ENCODE peak calls at places on chromosomes 1 and 21, in seven cellular contexts. One of them, this sample, is unnamed.

GRCh38 chr1:3470650-3471355 is 16.3 kb downstream of the ARHGEF16 start:
- DNase-seq in GM12878: no peak
- DNase-seq in SK-N-SH: no peak
- DNase-seq in GM23338: no peak
- DNase-seq in HL-60: no peak
- DNase-seq in HCT116: no peak
- DNase-seq in K562: no peak
- DNase-seq in this sample: no peak

GRCh38 chr1:53890522-53890941 is 935 bp upstream of the YIPF1 start:
- DNase-seq in GM23338: no peak
- DNase-seq in HL-60: no peak
- DNase-seq in GM12878: no peak
- DNase-seq in SK-N-SH: no peak
- DNase-seq in HCT116: no peak
- DNase-seq in K562: no peak
- DNase-seq in this sample: no peak

GRCh38 chr1:18045206-18045605 is 62.4 kb upstream of the IGSF21 start:
- DNase-seq in HL-60: no peak
- DNase-seq in GM23338: peak
- DNase-seq in GM12878: no peak
- DNase-seq in SK-N-SH: no peak
- DNase-seq in HCT116: no peak
- DNase-seq in K562: no peak
- DNase-seq in this sample: no peak

GRCh38 chr1:226632922-226633351 is 84.4 kb downstream of the STUM start:
- DNase-seq in GM23338: no peak
- DNase-seq in K562: no peak
- DNase-seq in HL-60: no peak
- DNase-seq in SK-N-SH: no peak
- DNase-seq in HCT116: no peak
- DNase-seq in GM12878: no peak
- DNase-seq in this sample: no peak

GRCh38 chr21:35779690-35780570 is 280.4 kb downstream of the SETD4 start:
- DNase-seq in SK-N-SH: no peak
- DNase-seq in K562: no peak
- DNase-seq in GM23338: no peak
- DNase-seq in GM12878: no peak
- DNase-seq in HCT116: no peak
- DNase-seq in HL-60: no peak
- DNase-seq in this sample: no peak

GRCh38 chr21:35850542-35851103 is 209.7 kb downstream of the SETD4 start:
- DNase-seq in HCT116: no peak
- DNase-seq in SK-N-SH: no peak
- DNase-seq in GM23338: no peak
- DNase-seq in K562: no peak
- DNase-seq in HL-60: no peak
- DNase-seq in GM12878: no peak
- DNase-seq in this sample: no peak

GRCh38 chr1:228989992-228990827 is 254.9 kb downstream of the RHOU start:
- DNase-seq in HCT116: no peak
- DNase-seq in GM12878: no peak
- DNase-seq in SK-N-SH: peak
- DNase-seq in K562: no peak
- DNase-seq in GM23338: no peak
- DNase-seq in HL-60: peak
- DNase-seq in this sample: no peak

GRCh38 chr21:42269382-42269781 is 45.8 kb downstream of the TFF3 start:
- DNase-seq in HCT116: no peak
- DNase-seq in K562: no peak
- DNase-seq in GM12878: no peak
- DNase-seq in GM23338: no peak
- DNase-seq in HL-60: no peak
- DNase-seq in SK-N-SH: no peak
- DNase-seq in this sample: no peak

GRCh38 chr21:43859747-43860214 is 5.2 kb upstream of the AGPAT3 start:
- DNase-seq in SK-N-SH: no peak
- DNase-seq in HCT116: no peak
- DNase-seq in GM23338: no peak
- DNase-seq in K562: peak
- DNase-seq in HL-60: no peak
- DNase-seq in GM12878: no peak
- DNase-seq in this sample: no peak

GRCh38 chr1:201113451-201114244 is 1.4 kb upstream of the CACNA1S start:
- DNase-seq in HL-60: no peak
- DNase-seq in GM12878: no peak
- DNase-seq in K562: no peak
- DNase-seq in GM23338: no peak
- DNase-seq in HCT116: no peak
- DNase-seq in SK-N-SH: no peak
- DNase-seq in this sample: no peak

GRCh38 chr1:111559736-111560279 is 56.4 kb upstream of the ADORA3 start:
- DNase-seq in K562: no peak
- DNase-seq in GM12878: no peak
- DNase-seq in HL-60: no peak
- DNase-seq in SK-N-SH: no peak
- DNase-seq in GM23338: no peak
- DNase-seq in HCT116: no peak
- DNase-seq in this sample: no peak

GRCh38 chr1:16351994-16352841 is at the start of gene FBXO42:
- DNase-seq in K562: peak
- DNase-seq in HCT116: peak
- DNase-seq in GM12878: peak
- DNase-seq in HL-60: peak
- DNase-seq in GM23338: peak
- DNase-seq in SK-N-SH: peak
- DNase-seq in this sample: no peak

GRCh38 chr1:32886828-32887414 is 630 bp downstream of the HPCA start:
- DNase-seq in HCT116: no peak
- DNase-seq in GM12878: no peak
- DNase-seq in HL-60: no peak
- DNase-seq in SK-N-SH: no peak
- DNase-seq in K562: no peak
- DNase-seq in GM23338: no peak
- DNase-seq in this sample: no peak

GRCh38 chr1:23578997-23579363 is 19.7 kb upstream of the ID3 start:
- DNase-seq in SK-N-SH: no peak
- DNase-seq in HCT116: no peak
- DNase-seq in HL-60: no peak
- DNase-seq in GM23338: no peak
- DNase-seq in GM12878: no peak
- DNase-seq in K562: no peak
- DNase-seq in this sample: no peak

GRCh38 chr1:231170875-231171274 is 9.0 kb downstream of the TRIM67 start:
- DNase-seq in HL-60: no peak
- DNase-seq in GM23338: peak
- DNase-seq in K562: peak
- DNase-seq in HCT116: no peak
- DNase-seq in GM12878: no peak
- DNase-seq in SK-N-SH: no peak
- DNase-seq in this sample: no peak

GRCh38 chr1:48676376-48676775 is 100.3 kb downstream of the BEND5 start:
- DNase-seq in K562: no peak
- DNase-seq in GM23338: no peak
- DNase-seq in HL-60: no peak
- DNase-seq in GM12878: no peak
- DNase-seq in SK-N-SH: no peak
- DNase-seq in HCT116: no peak
- DNase-seq in this sample: no peak

GRCh38 chr1:223010552-223011229 is 132.4 kb downstream of the TLR5 start:
- DNase-seq in K562: no peak
- DNase-seq in GM23338: peak
- DNase-seq in HL-60: no peak
- DNase-seq in HCT116: no peak
- DNase-seq in SK-N-SH: no peak
- DNase-seq in GM12878: no peak
- DNase-seq in this sample: no peak

GRCh38 chr1:147515046-147515869 is 26.0 kb upstream of the BCL9 start:
- DNase-seq in GM23338: peak
- DNase-seq in SK-N-SH: no peak
- DNase-seq in HL-60: no peak
- DNase-seq in HCT116: peak
- DNase-seq in GM12878: no peak
- DNase-seq in K562: no peak
- DNase-seq in this sample: no peak

GRCh38 chr1:2803086-2803930 is 1.8 kb upstream of the TTC34 start:
- DNase-seq in HL-60: no peak
- DNase-seq in GM12878: no peak
- DNase-seq in SK-N-SH: no peak
- DNase-seq in GM23338: no peak
- DNase-seq in K562: no peak
- DNase-seq in HCT116: no peak
- DNase-seq in this sample: no peak

GRCh38 chr1:66438062-66438970 is 95.6 kb upstream of the SGIP1 start:
- DNase-seq in K562: no peak
- DNase-seq in HL-60: no peak
- DNase-seq in GM23338: no peak
- DNase-seq in HCT116: no peak
- DNase-seq in GM12878: no peak
- DNase-seq in SK-N-SH: no peak
- DNase-seq in this sample: no peak

GRCh38 chr1:224528900-224529299 is 87.2 kb upstream of the CNIH3 start:
- DNase-seq in HL-60: no peak
- DNase-seq in GM23338: no peak
- DNase-seq in HCT116: no peak
- DNase-seq in GM12878: no peak
- DNase-seq in SK-N-SH: no peak
- DNase-seq in K562: peak
- DNase-seq in this sample: no peak

GRCh38 chr1:93804412-93804811 is 74.6 kb downstream of the DNTTIP2 start:
- DNase-seq in SK-N-SH: no peak
- DNase-seq in GM12878: no peak
- DNase-seq in HCT116: no peak
- DNase-seq in HL-60: no peak
- DNase-seq in GM23338: no peak
- DNase-seq in K562: no peak
- DNase-seq in this sample: no peak

GRCh38 chr1:179369751-179370341 is 4.1 kb downstream of the AXDND1 start:
- DNase-seq in HCT116: peak
- DNase-seq in SK-N-SH: peak
- DNase-seq in K562: peak
- DNase-seq in GM12878: peak
- DNase-seq in HL-60: peak
- DNase-seq in GM23338: peak
- DNase-seq in this sample: peak

GRCh38 chr1:9822897-9823692 is 670 bp downstream of the CLSTN1 start:
- DNase-seq in HL-60: peak
- DNase-seq in HCT116: no peak
- DNase-seq in SK-N-SH: no peak
- DNase-seq in K562: peak
- DNase-seq in GM12878: no peak
- DNase-seq in GM23338: peak
- DNase-seq in this sample: no peak

GRCh38 chr1:94334764-94335163 is 83.4 kb upstream of the ABCD3 start:
- DNase-seq in GM12878: no peak
- DNase-seq in GM23338: no peak
- DNase-seq in HL-60: no peak
- DNase-seq in K562: no peak
- DNase-seq in SK-N-SH: no peak
- DNase-seq in HCT116: no peak
- DNase-seq in this sample: no peak

DNA sequence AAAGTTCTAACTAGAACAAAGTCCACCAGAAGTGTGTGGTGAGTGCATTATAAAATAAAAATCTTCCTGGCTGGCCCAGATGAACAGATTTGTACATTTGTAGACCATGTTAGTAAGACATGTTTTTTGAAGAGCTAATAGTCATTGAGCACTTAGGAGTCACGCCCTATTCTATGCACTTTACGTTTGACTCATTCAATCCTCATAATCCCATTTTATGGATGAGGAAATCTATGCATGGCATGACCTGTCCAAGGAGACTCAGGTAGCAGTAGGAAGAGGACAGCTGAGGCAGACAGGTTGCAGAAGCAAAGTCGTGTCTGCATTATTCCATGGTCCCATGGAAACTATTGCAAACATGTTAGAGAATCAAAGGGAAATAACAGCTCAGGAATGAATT is 30.3 kb upstream of the LPAR3 start:
- DNase-seq in SK-N-SH: no peak
- DNase-seq in GM12878: no peak
- DNase-seq in HL-60: no peak
- DNase-seq in HCT116: no peak
- DNase-seq in K562: no peak
- DNase-seq in GM23338: no peak
- DNase-seq in this sample: no peak
- TF ChIP-seq REST in SK-N-SH: no peak
- TF ChIP-seq REST in GM12878: no peak
- TF ChIP-seq REST in HL-60: no peak
- TF ChIP-seq REST in HCT116: no peak
- TF ChIP-seq REST in K562: no peak
- TF ChIP-seq REST in GM23338: no peak
- TF ChIP-seq REST in this sample: no peak

GRCh38 chr1:60891315-60891714 is 191.0 kb upstream of the NFIA start:
- DNase-seq in K562: no peak
- DNase-seq in SK-N-SH: no peak
- DNase-seq in GM23338: no peak
- DNase-seq in HCT116: no peak
- DNase-seq in GM12878: no peak
- DNase-seq in HL-60: no peak
- DNase-seq in this sample: no peak
- TF ChIP-seq POLR2AphosphoS5 in K562: no peak
- TF ChIP-seq POLR2AphosphoS5 in SK-N-SH: no peak
- TF ChIP-seq POLR2AphosphoS5 in GM23338: no peak
- TF ChIP-seq POLR2AphosphoS5 in HCT116: no peak
- TF ChIP-seq POLR2AphosphoS5 in GM12878: no peak
- TF ChIP-seq POLR2AphosphoS5 in HL-60: no peak
- TF ChIP-seq POLR2AphosphoS5 in this sample: no peak

DNA sequence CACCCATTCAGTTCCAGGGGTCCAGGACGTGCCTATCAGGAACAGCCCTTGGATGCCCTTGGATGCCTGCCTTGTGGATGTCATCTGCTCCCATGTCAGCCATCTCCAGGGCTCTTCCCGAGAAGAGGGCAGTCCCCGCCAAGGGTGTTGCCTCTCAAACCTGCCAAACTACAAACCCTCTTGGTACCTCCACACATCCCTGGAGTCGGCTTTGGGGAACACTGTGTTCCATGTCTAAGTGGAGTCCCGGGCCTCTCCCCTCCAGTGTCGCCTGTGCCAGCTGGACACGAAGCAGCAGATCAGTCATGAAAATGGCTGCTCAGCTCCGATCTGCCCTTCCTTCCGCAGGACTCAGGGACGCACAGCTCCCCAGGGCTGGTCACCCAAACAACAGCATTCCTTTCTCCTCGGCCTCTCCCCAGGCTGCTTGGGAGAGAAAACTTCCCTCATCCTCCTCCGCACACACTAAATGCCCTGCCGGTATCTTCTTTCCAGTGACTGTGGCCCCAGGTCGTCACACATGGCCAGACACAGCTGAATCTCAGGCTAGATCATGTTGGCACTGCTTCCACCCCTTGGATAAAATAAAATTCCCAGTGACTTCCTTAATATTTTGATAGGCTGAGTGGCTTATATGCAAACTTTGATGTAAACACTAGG is 53.4 kb downstream of the GALNT2 start:
- DNase-seq in GM12878: no peak
- DNase-seq in HL-60: no peak
- DNase-seq in K562: no peak
- DNase-seq in HCT116: no peak
- DNase-seq in GM23338: no peak
- DNase-seq in SK-N-SH: no peak
- DNase-seq in this sample: no peak
- H3K27ac ChIP-seq in GM12878: no peak
- H3K27ac ChIP-seq in HL-60: no peak
- H3K27ac ChIP-seq in K562: no peak
- H3K27ac ChIP-seq in HCT116: no peak
- H3K27ac ChIP-seq in GM23338: peak
- H3K27ac ChIP-seq in SK-N-SH: no peak
- H3K27ac ChIP-seq in this sample: no peak

GRCh38 chr1:78255378-78255777 is 209.6 kb downstream of the GIPC2 start:
- DNase-seq in K562: no peak
- DNase-seq in GM23338: no peak
- DNase-seq in GM12878: no peak
- DNase-seq in HCT116: no peak
- DNase-seq in HL-60: no peak
- DNase-seq in SK-N-SH: no peak
- DNase-seq in this sample: no peak
- TF ChIP-seq REST in K562: no peak
- TF ChIP-seq REST in GM23338: no peak
- TF ChIP-seq REST in GM12878: no peak
- TF ChIP-seq REST in HCT116: no peak
- TF ChIP-seq REST in HL-60: no peak
- TF ChIP-seq REST in SK-N-SH: no peak
- TF ChIP-seq REST in this sample: no peak

This sample was measured in Panc1.